ENCODE peak calls at places on chromosomes 7 and 10, in nine cellular contexts. B is HT-29; V is effector CD4-positive, alpha-beta T cell; A is MCF 10A; W is iPS-NIHi11; E is activated naive CD4-positive, alpha-beta T cell treated with anti-CD3 and anti-CD28 coated beads, Interleukin-2, amount 50 U/mL, for 72 hours; O is SW480; F is chondrocyte; P is SK-N-DZ. D is an unnamed sample.

GRCh38 chr10:54402576-54402975 is 398.5 kb downstream of the PCDH15 start:
- DNase-seq in P (peak; percentile 42), V (no peak), E (no peak), W (peak; percentile 6), O (peak; percentile 9), B (peak; percentile 62), A (peak; percentile 59), F (no peak), D (peak; percentile 53)

GRCh38 chr7:104943502-104944343 is 70.3 kb upstream of the KMT2E start:
- DNase-seq in P (no peak), E (peak; percentile 75), W (peak; percentile 33), V (peak; percentile 58), B (peak; percentile 100), A (peak; percentile 22), F (no peak), O (peak; percentile 100), D (no peak)

GRCh38 chr7:50667789-50668226 is 102.6 kb upstream of the DDC start:
- DNase-seq in F (no peak), P (no peak), B (no peak), O (no peak), W (no peak), A (no peak), V (no peak), E (no peak), D (no peak)

GRCh38 chr7:47327306-47327697 is 254.6 kb downstream of the TNS3 start:
- DNase-seq in A (no peak), O (no peak), P (no peak), E (no peak), F (no peak), V (no peak), W (no peak), B (no peak), D (no peak)

GRCh38 chr10:73625004-73625883 is 16.0 kb downstream of the MYOZ1 start:
- DNase-seq in F (no peak), W (peak; percentile 74), E (no peak), V (no peak), O (peak; percentile 59), P (peak; percentile 22), B (peak; percentile 52), A (peak; percentile 65), D (peak; percentile 57)

GRCh38 chr10:128035557-128035973 is 90.7 kb downstream of the MKI67 start:
- DNase-seq in F (peak; percentile 59), P (no peak), E (peak; percentile 70), O (no peak), B (peak; percentile 36), V (peak; percentile 47), A (peak; percentile 64), W (peak; percentile 81), D (peak; percentile 20)

GRCh38 chr7:123787227-123788007 is 38.6 kb upstream of the WASL start:
- DNase-seq in E (no peak), B (no peak), V (no peak), F (no peak), A (peak; percentile 38), O (no peak), P (no peak), W (no peak), D (no peak)

GRCh38 chr7:21108182-21108581 is 319.7 kb upstream of the SP4 start:
- DNase-seq in V (no peak), B (peak; percentile 41), A (no peak), F (no peak), E (no peak), P (no peak), O (no peak), W (peak; percentile 12), D (no peak)

D was measured in NCI-H82.